ENCODE peak calls at places on chromosomes 12 and 14, in six cellular contexts. V is endothelial cell; D is CD8-positive, alpha-beta T cell; I is PC-3; N is left lung; J is heart left ventricle. Y is an unnamed sample.

GRCh38 chr14:61620130-61620946 is 75.0 kb upstream of the HIF1A start:
- DNase-seq in I (peak), D (no peak), J (no peak), V (no peak), N (no peak), Y (no peak)

GRCh38 chr14:69483765-69484443 is 624 bp upstream of the PLEKHD1 start:
- DNase-seq in D (no peak), I (peak), N (no peak), V (peak), J (peak), Y (no peak)

GRCh38 chr14:106185837-106186233 is 659.5 kb downstream of the TMEM121 start:
- DNase-seq in J (no peak), V (no peak), I (no peak), N (no peak), D (peak), Y (no peak)

GRCh38 chr12:57236224-57236924 is 6.9 kb downstream of the SHMT2 start:
- DNase-seq in I (no peak), V (peak), J (no peak), D (no peak), N (no peak), Y (no peak)

GRCh38 chr14:30143617-30144016 is 216.0 kb upstream of the PRKD1 start:
- DNase-seq in D (no peak), J (no peak), N (no peak), V (no peak), I (no peak), Y (no peak)

GRCh38 chr12:72313757-72314270 is 41.6 kb downstream of the TRHDE start:
- DNase-seq in N (no peak), V (no peak), J (no peak), D (no peak), I (peak), Y (no peak)

GRCh38 chr12:106112094-106112822 is 26.5 kb downstream of the NUAK1 start:
- DNase-seq in V (no peak), J (peak), I (no peak), D (no peak), N (no peak), Y (no peak)

GRCh38 chr12:12872139-12872933 is 19.0 kb upstream of the GPRC5A start:
- DNase-seq in I (peak), J (no peak), V (no peak), D (no peak), N (peak), Y (no peak)

GRCh38 chr14:102592969-102593840 is 756 bp downstream of the RCOR1 start:
- DNase-seq in I (peak), J (peak), N (peak), D (peak), V (peak), Y (peak)
- TF ChIP-seq CTCF in I (no peak), J (peak), N (peak), D (peak), V (peak), Y (peak)

DNA sequence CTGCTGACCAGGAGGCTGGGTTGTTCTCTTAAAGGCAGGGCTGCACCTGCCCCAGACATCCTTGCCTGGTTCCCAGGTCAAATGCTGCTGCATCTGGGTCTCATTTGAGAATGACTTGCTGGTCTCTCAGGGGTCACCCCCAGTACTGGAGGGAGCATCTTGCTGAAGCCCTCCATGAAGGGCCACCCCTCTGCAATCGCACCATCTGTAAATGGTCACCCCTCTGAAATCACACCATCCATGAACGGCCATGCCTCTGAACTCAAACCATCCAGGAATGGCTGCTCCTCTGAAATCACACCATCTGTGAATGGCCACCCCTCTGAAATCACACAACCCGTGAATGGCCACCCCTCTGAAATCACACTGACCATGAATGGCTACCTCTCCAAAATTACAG is 7.3 kb upstream of the SERPINA6 start:
- DNase-seq in N (no peak), D (no peak), J (no peak), I (no peak), V (no peak), Y (no peak)
- TF ChIP-seq CTCF in N (no peak), D (no peak), J (no peak), I (no peak), V (no peak), Y (no peak)

GRCh38 chr14:24952851-24953666 is 96.9 kb downstream of the STXBP6 start:
- DNase-seq in J (peak), D (no peak), V (peak), N (no peak), I (peak), Y (peak)

GRCh38 chr14:24958271-24958670 is 91.7 kb downstream of the STXBP6 start:
- DNase-seq in N (no peak), V (no peak), D (no peak), J (no peak), I (no peak), Y (no peak)

GRCh38 chr14:24954037-24954696 is 95.8 kb downstream of the STXBP6 start:
- DNase-seq in J (no peak), V (no peak), N (no peak), D (no peak), I (no peak), Y (no peak)

GRCh38 chr14:24954697-24955037 is 95.3 kb downstream of the STXBP6 start:
- DNase-seq in J (no peak), N (no peak), V (no peak), D (no peak), I (no peak), Y (no peak)

GRCh38 chr14:24956104-24956503 is 93.8 kb downstream of the STXBP6 start:
- DNase-seq in I (no peak), N (no peak), D (no peak), V (no peak), J (no peak), Y (no peak)
- TF ChIP-seq CTCF in I (no peak), N (no peak), D (no peak), V (no peak), J (no peak), Y (no peak)

GRCh38 chr12:2652401-2653081 is 142.2 kb upstream of the FKBP4 start:
- DNase-seq in J (no peak), I (no peak), V (no peak), N (no peak), D (no peak), Y (no peak)
- TF ChIP-seq CTCF in J (no peak), I (peak), V (no peak), N (no peak), D (no peak), Y (no peak)

GRCh38 chr12:2682301-2683282 is 112.2 kb upstream of the FKBP4 start:
- DNase-seq in J (no peak), N (no peak), V (peak), D (peak), I (peak), Y (peak)
- TF ChIP-seq CTCF in J (peak), N (no peak), V (no peak), D (peak), I (peak), Y (peak)

GRCh38 chr12:104734541-104735075 is 223.5 kb downstream of the SLC41A2 start:
- DNase-seq in V (no peak), N (no peak), J (no peak), D (no peak), I (no peak), Y (no peak)

GRCh38 chr12:104736307-104736706 is 221.8 kb downstream of the SLC41A2 start:
- DNase-seq in V (no peak), D (no peak), I (no peak), N (no peak), J (no peak), Y (no peak)

GRCh38 chr12:104730761-104731160 is 227.3 kb downstream of the SLC41A2 start:
- DNase-seq in D (no peak), N (no peak), V (no peak), I (no peak), J (no peak), Y (no peak)

GRCh38 chr12:104735801-104736200 is 222.3 kb downstream of the SLC41A2 start:
- DNase-seq in V (no peak), D (no peak), N (no peak), I (no peak), J (no peak), Y (no peak)

GRCh38 chr12:104733717-104734175 is 224.3 kb downstream of the SLC41A2 start:
- DNase-seq in N (peak), I (peak), V (peak), J (no peak), D (no peak), Y (no peak)
- TF ChIP-seq CTCF in N (no peak), I (peak), V (no peak), J (no peak), D (no peak), Y (no peak)

GRCh38 chr12:52079576-52080402 is at the start of gene SMIM41:
- DNase-seq in J (no peak), V (no peak), D (no peak), N (no peak), I (no peak), Y (no peak)
- TF ChIP-seq CTCF in J (no peak), V (no peak), D (no peak), N (no peak), I (no peak), Y (no peak)

Y was measured in neural crest cell.